ENCODE peak calls at places on chromosome 1, in ten cellular contexts. One of them, this sample, is unnamed.

GRCh38 chr1:61391730-61392129 is 309.4 kb downstream of the NFIA start:
- DNase-seq in CD4-positive, alpha-beta memory T cell: no peak
- DNase-seq in stimulated activated CD4-positive, alpha-beta T cell treated with anti-CD3 and anti-CD28 coated beads, Interleukin-2, amount 100 ng/mL, for 48 hours: no peak
- DNase-seq in CD8-positive, alpha-beta memory T cell: no peak
- DNase-seq in hepatocyte: no peak
- DNase-seq in activated T-helper 1 cell treated with anti-CD3 and anti-CD28 coated beads, Interleukin-2, amount 50 U/mL, for 16 hours: no peak
- DNase-seq in amygdala: no peak
- DNase-seq in neural progenitor cell: no peak
- DNase-seq in type B pancreatic cell: no peak
- DNase-seq in endodermal cell: no peak
- DNase-seq in this sample: no peak

GRCh38 chr1:246483204-246483933 is 23.7 kb downstream of the SMYD3 start:
- DNase-seq in type B pancreatic cell: no peak
- DNase-seq in activated T-helper 1 cell treated with anti-CD3 and anti-CD28 coated beads, Interleukin-2, amount 50 U/mL, for 16 hours: no peak
- DNase-seq in CD8-positive, alpha-beta memory T cell: no peak
- DNase-seq in CD4-positive, alpha-beta memory T cell: no peak
- DNase-seq in endodermal cell: no peak
- DNase-seq in hepatocyte: no peak
- DNase-seq in amygdala: no peak
- DNase-seq in stimulated activated CD4-positive, alpha-beta T cell treated with anti-CD3 and anti-CD28 coated beads, Interleukin-2, amount 100 ng/mL, for 48 hours: no peak
- DNase-seq in neural progenitor cell: no peak
- DNase-seq in this sample: no peak

GRCh38 chr1:156095906-156096508 is 13.7 kb upstream of the MEX3A start:
- DNase-seq in endodermal cell: peak
- DNase-seq in CD8-positive, alpha-beta memory T cell: no peak
- DNase-seq in CD4-positive, alpha-beta memory T cell: no peak
- DNase-seq in hepatocyte: no peak
- DNase-seq in stimulated activated CD4-positive, alpha-beta T cell treated with anti-CD3 and anti-CD28 coated beads, Interleukin-2, amount 100 ng/mL, for 48 hours: no peak
- DNase-seq in amygdala: no peak
- DNase-seq in type B pancreatic cell: no peak
- DNase-seq in activated T-helper 1 cell treated with anti-CD3 and anti-CD28 coated beads, Interleukin-2, amount 50 U/mL, for 16 hours: no peak
- DNase-seq in neural progenitor cell: no peak
- DNase-seq in this sample: no peak

GRCh38 chr1:6648556-6648955 is 23.9 kb downstream of the THAP3 start:
- DNase-seq in CD4-positive, alpha-beta memory T cell: no peak
- DNase-seq in hepatocyte: no peak
- DNase-seq in activated T-helper 1 cell treated with anti-CD3 and anti-CD28 coated beads, Interleukin-2, amount 50 U/mL, for 16 hours: no peak
- DNase-seq in stimulated activated CD4-positive, alpha-beta T cell treated with anti-CD3 and anti-CD28 coated beads, Interleukin-2, amount 100 ng/mL, for 48 hours: no peak
- DNase-seq in type B pancreatic cell: no peak
- DNase-seq in endodermal cell: no peak
- DNase-seq in amygdala: no peak
- DNase-seq in neural progenitor cell: no peak
- DNase-seq in CD8-positive, alpha-beta memory T cell: no peak
- DNase-seq in this sample: no peak

GRCh38 chr1:199550384-199551067 is 477.0 kb upstream of the NR5A2 start:
- DNase-seq in amygdala: no peak
- DNase-seq in type B pancreatic cell: no peak
- DNase-seq in CD4-positive, alpha-beta memory T cell: no peak
- DNase-seq in hepatocyte: peak
- DNase-seq in stimulated activated CD4-positive, alpha-beta T cell treated with anti-CD3 and anti-CD28 coated beads, Interleukin-2, amount 100 ng/mL, for 48 hours: no peak
- DNase-seq in CD8-positive, alpha-beta memory T cell: no peak
- DNase-seq in neural progenitor cell: no peak
- DNase-seq in endodermal cell: no peak
- DNase-seq in activated T-helper 1 cell treated with anti-CD3 and anti-CD28 coated beads, Interleukin-2, amount 50 U/mL, for 16 hours: no peak
- DNase-seq in this sample: no peak

GRCh38 chr1:222791006-222791710 is 23.7 kb upstream of the DISP1 start:
- DNase-seq in stimulated activated CD4-positive, alpha-beta T cell treated with anti-CD3 and anti-CD28 coated beads, Interleukin-2, amount 100 ng/mL, for 48 hours: no peak
- DNase-seq in CD4-positive, alpha-beta memory T cell: no peak
- DNase-seq in neural progenitor cell: no peak
- DNase-seq in endodermal cell: no peak
- DNase-seq in CD8-positive, alpha-beta memory T cell: no peak
- DNase-seq in activated T-helper 1 cell treated with anti-CD3 and anti-CD28 coated beads, Interleukin-2, amount 50 U/mL, for 16 hours: no peak
- DNase-seq in hepatocyte: no peak
- DNase-seq in amygdala: no peak
- DNase-seq in type B pancreatic cell: no peak
- DNase-seq in this sample: no peak

GRCh38 chr1:73162576-73162975 is 880.2 kb upstream of the NEGR1 start:
- DNase-seq in amygdala: no peak
- DNase-seq in hepatocyte: no peak
- DNase-seq in activated T-helper 1 cell treated with anti-CD3 and anti-CD28 coated beads, Interleukin-2, amount 50 U/mL, for 16 hours: no peak
- DNase-seq in neural progenitor cell: no peak
- DNase-seq in CD4-positive, alpha-beta memory T cell: no peak
- DNase-seq in endodermal cell: no peak
- DNase-seq in stimulated activated CD4-positive, alpha-beta T cell treated with anti-CD3 and anti-CD28 coated beads, Interleukin-2, amount 100 ng/mL, for 48 hours: no peak
- DNase-seq in type B pancreatic cell: no peak
- DNase-seq in CD8-positive, alpha-beta memory T cell: no peak
- DNase-seq in this sample: no peak

GRCh38 chr1:147236959-147237791 is 5.3 kb upstream of the CHD1L start:
- DNase-seq in amygdala: no peak
- DNase-seq in activated T-helper 1 cell treated with anti-CD3 and anti-CD28 coated beads, Interleukin-2, amount 50 U/mL, for 16 hours: no peak
- DNase-seq in endodermal cell: no peak
- DNase-seq in CD8-positive, alpha-beta memory T cell: no peak
- DNase-seq in neural progenitor cell: no peak
- DNase-seq in stimulated activated CD4-positive, alpha-beta T cell treated with anti-CD3 and anti-CD28 coated beads, Interleukin-2, amount 100 ng/mL, for 48 hours: no peak
- DNase-seq in type B pancreatic cell: no peak
- DNase-seq in CD4-positive, alpha-beta memory T cell: no peak
- DNase-seq in hepatocyte: peak
- DNase-seq in this sample: no peak

GRCh38 chr1:31396633-31397351 is 16.2 kb upstream of the SERINC2 start:
- DNase-seq in stimulated activated CD4-positive, alpha-beta T cell treated with anti-CD3 and anti-CD28 coated beads, Interleukin-2, amount 100 ng/mL, for 48 hours: no peak
- DNase-seq in CD4-positive, alpha-beta memory T cell: no peak
- DNase-seq in CD8-positive, alpha-beta memory T cell: no peak
- DNase-seq in hepatocyte: no peak
- DNase-seq in activated T-helper 1 cell treated with anti-CD3 and anti-CD28 coated beads, Interleukin-2, amount 50 U/mL, for 16 hours: no peak
- DNase-seq in endodermal cell: no peak
- DNase-seq in amygdala: no peak
- DNase-seq in type B pancreatic cell: no peak
- DNase-seq in neural progenitor cell: peak
- DNase-seq in this sample: no peak

This sample was measured in T-helper 22 cell.